ENCODE peak calls at places on chromosomes 6 and 20, in six cellular contexts. W is B cell, R is AG04450, O is testis, P is kidney epithelial cell, Y is uterus. K is an unnamed sample.
A peak's percentile ranks its signal among the peaks of the same experiment; 100 is the strongest.

GRCh38 chr6:13863699-13864155 is 49.4 kb upstream of the MCUR1 start:
- DNase-seq in R (no peak), P (no peak), W (no peak), Y (no peak), O (no peak), K (no peak)

GRCh38 chr6:138692978-138693909 is 80.3 kb upstream of the CCDC28A start:
- DNase-seq in Y (peak; percentile 39), R (peak; percentile 21), P (peak; percentile 28), O (peak; percentile 24), W (no peak), K (peak; percentile 37)

GRCh38 chr6:17633465-17634188 is 33.5 kb downstream of the FAM8A1 start:
- DNase-seq in P (no peak), R (no peak), W (no peak), Y (no peak), O (no peak), K (peak; percentile 24)

GRCh38 chr6:167045828-167046580 is 46.8 kb downstream of the CEP43 start:
- DNase-seq in R (no peak), W (no peak), O (no peak), Y (no peak), P (no peak), K (no peak)

GRCh38 chr20:63290677-63291472 is 2.1 kb upstream of the COL20A1 start:
- DNase-seq in W (no peak), R (no peak), O (no peak), Y (no peak), P (no peak), K (peak; percentile 59)

GRCh38 chr20:11379257-11380011 is 538.3 kb upstream of the BTBD3 start:
- DNase-seq in Y (no peak), O (peak; percentile 37), R (no peak), P (no peak), W (no peak), K (no peak)

GRCh38 chr20:53555081-53555480 is 38.6 kb downstream of the ZNF217 start:
- DNase-seq in Y (no peak), P (no peak), W (no peak), R (no peak), O (peak; percentile 43), K (no peak)

GRCh38 chr6:135853227-135853626 is 1.7 kb downstream of the PDE7B start:
- DNase-seq in W (no peak), P (no peak), Y (no peak), R (no peak), O (no peak), K (no peak)

GRCh38 chr6:114649298-114649697 is 306.5 kb upstream of the HS3ST5 start:
- DNase-seq in O (no peak), W (no peak), R (no peak), Y (no peak), P (no peak), K (no peak)

GRCh38 chr20:845226-845868 is 11.8 kb downstream of the FAM110A start:
- DNase-seq in Y (no peak), O (no peak), P (no peak), R (no peak), W (no peak), K (no peak)

GRCh38 chr20:16555754-16556153 is 17.5 kb downstream of the KIF16B start:
- DNase-seq in R (no peak), P (no peak), Y (no peak), W (no peak), O (no peak), K (no peak)

GRCh38 chr6:105803439-105803838 is 282.7 kb upstream of the PRDM1 start:
- DNase-seq in P (no peak), W (no peak), O (no peak), R (no peak), Y (no peak), K (no peak)

GRCh38 chr6:89058627-89059026 is 21.9 kb upstream of the PNRC1 start:
- DNase-seq in O (no peak), W (no peak), Y (no peak), P (no peak), R (no peak), K (no peak)

GRCh38 chr6:168333039-168333438 is 13.5 kb upstream of the DACT2 start:
- DNase-seq in P (no peak), R (no peak), W (no peak), Y (no peak), O (no peak), K (no peak)

GRCh38 chr6:34259529-34260069 is 10.8 kb upstream of the SMIM29 start:
- DNase-seq in R (no peak), W (no peak), Y (no peak), P (no peak), O (no peak), K (no peak)

GRCh38 chr20:32538526-32538918 is 46.6 kb downstream of the NOL4L start:
- DNase-seq in W (no peak), R (no peak), O (peak; percentile 39), P (no peak), Y (no peak), K (peak; percentile 41)

GRCh38 chr20:34364013-34364382 is 925 bp downstream of the ITCH start:
- DNase-seq in Y (no peak), R (no peak), W (no peak), O (peak; percentile 43), P (no peak), K (no peak)

GRCh38 chr20:47681977-47682812 is 103.1 kb downstream of the SULF2 start:
- DNase-seq in R (no peak), Y (peak; percentile 79), P (no peak), W (no peak), O (peak; percentile 65), K (no peak)

GRCh38 chr6:12011276-12012112 is 618 bp upstream of the HIVEP1 start:
- DNase-seq in W (peak; percentile 99), O (peak; percentile 98), P (peak; percentile 82), Y (peak; percentile 98), R (peak; percentile 91), K (peak; percentile 94)

GRCh38 chr6:14453712-14454466 is 336.3 kb downstream of the CD83 start:
- DNase-seq in Y (no peak), R (no peak), W (no peak), P (no peak), O (no peak), K (no peak)

GRCh38 chr6:246349-246748 is 45.9 kb upstream of the DUSP22 start:
- DNase-seq in R (no peak), P (no peak), W (no peak), O (no peak), Y (no peak), K (no peak)

GRCh38 chr6:3742426-3743344 is 8.8 kb downstream of the PXDC1 start:
- DNase-seq in Y (peak; percentile 84), P (no peak), O (peak; percentile 90), W (peak; percentile 91), R (no peak), K (peak; percentile 85)

GRCh38 chr6:75076009-75076408 is 129.8 kb downstream of the COL12A1 start:
- DNase-seq in R (no peak), P (no peak), W (no peak), O (no peak), Y (no peak), K (no peak)

GRCh38 chr6:149860834-149861602 is 3.1 kb downstream of the LRP11 start:
- DNase-seq in Y (no peak), W (no peak), O (no peak), P (no peak), R (no peak), K (no peak)

GRCh38 chr6:149860513-149860833 is 3.7 kb downstream of the LRP11 start:
- DNase-seq in O (no peak), P (no peak), R (no peak), W (no peak), Y (no peak), K (no peak)

GRCh38 chr6:149863596-149863845 is 638 bp downstream of the LRP11 start:
- DNase-seq in O (no peak), R (no peak), W (no peak), Y (no peak), P (no peak), K (no peak)

GRCh38 chr6:149862901-149863595 is 1.1 kb downstream of the LRP11 start:
- DNase-seq in R (no peak), Y (peak; percentile 49), W (no peak), O (peak; percentile 78), P (no peak), K (peak; percentile 26)

DNA sequence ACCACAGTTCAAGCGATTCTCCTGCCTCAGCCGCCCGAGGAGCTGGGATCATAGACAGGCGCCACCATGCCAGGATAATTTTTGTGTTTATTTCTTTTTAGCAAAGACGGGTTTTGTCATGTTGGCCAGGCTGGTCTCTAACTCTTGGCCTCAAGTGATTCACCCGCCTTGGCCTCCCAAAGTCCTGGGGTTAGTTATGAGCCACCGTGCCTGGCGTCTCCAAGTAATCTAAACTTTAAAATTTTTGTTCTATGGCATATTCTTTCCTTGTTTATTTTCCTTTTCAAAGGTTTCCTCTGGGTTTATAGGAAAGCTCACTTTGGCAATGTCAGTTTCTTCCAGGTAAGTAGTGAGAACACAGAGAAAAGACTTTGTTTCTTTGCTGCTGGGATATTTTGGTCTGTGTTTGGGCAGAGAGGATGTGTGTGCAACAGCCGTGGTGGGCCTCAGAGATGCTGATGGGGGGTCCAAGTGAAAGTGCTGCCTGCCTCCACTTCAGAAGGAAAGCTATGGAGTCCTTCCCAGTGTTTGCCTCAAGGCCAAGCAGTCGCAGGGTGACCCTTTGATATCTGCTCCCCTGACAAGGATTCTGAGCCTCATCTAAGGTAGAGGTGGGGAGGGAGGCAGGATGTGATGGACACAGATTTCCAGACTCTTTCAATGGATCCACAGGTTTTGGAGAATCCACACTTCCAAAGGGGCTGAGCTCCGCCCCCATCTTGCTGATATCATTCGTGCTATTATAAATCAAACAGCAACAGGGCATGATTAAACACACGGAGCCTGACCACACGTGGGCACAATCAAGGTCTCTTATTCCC is 2.3 kb downstream of the LRP11 start:
- DNase-seq in P (no peak), W (no peak), R (no peak), O (no peak), Y (no peak), K (no peak)
- TF ChIP-seq CTCF in P (no peak), W (no peak), R (no peak), O (no peak), Y (no peak), K (no peak)

GRCh38 chr20:35695245-35695749 is 3.9 kb downstream of the NFS1 start:
- DNase-seq in O (no peak), Y (no peak), W (no peak), P (no peak), R (no peak), K (no peak)
- TF ChIP-seq CTCF in O (no peak), Y (no peak), W (no peak), P (no peak), R (no peak), K (no peak)

GRCh38 chr6:145756170-145756662 is 20.9 kb upstream of the EPM2A start:
- DNase-seq in R (peak; percentile 78), Y (peak; percentile 25), W (no peak), O (no peak), P (no peak), K (no peak)

GRCh38 chr6:145755682-145756081 is 20.4 kb upstream of the EPM2A start:
- DNase-seq in Y (no peak), P (no peak), W (no peak), O (no peak), R (no peak), K (no peak)

GRCh38 chr6:145763742-145764141 is 28.4 kb upstream of the EPM2A start:
- DNase-seq in W (no peak), R (no peak), P (no peak), O (no peak), Y (no peak), K (no peak)

GRCh38 chr6:145758086-145758485 is 22.8 kb upstream of the EPM2A start:
- DNase-seq in P (no peak), O (no peak), W (no peak), R (no peak), Y (no peak), K (no peak)

GRCh38 chr6:145761584-145761983 is 26.3 kb upstream of the EPM2A start:
- DNase-seq in O (no peak), P (no peak), Y (no peak), R (no peak), W (no peak), K (no peak)
- TF ChIP-seq CTCF in O (no peak), P (no peak), Y (no peak), R (no peak), W (no peak), K (no peak)

GRCh38 chr6:151546941-151547659 is 53.3 kb downstream of the CCDC170 start:
- DNase-seq in W (no peak), R (no peak), P (no peak), Y (no peak), O (peak; percentile 26), K (no peak)
- TF ChIP-seq CTCF in W (no peak), R (no peak), P (no peak), Y (no peak), O (no peak), K (no peak)